ENCODE peak calls at places on chromosomes 5 and 9, in four cellular contexts. One of them, this sample, is unnamed.

GRCh38 chr9:124673063-124673462 is 98.0 kb downstream of the NR6A1 start:
- DNase-seq in IMR-90: no peak
- DNase-seq in K562: no peak
- DNase-seq in GM23248: no peak
- DNase-seq in this sample: no peak

GRCh38 chr9:33381231-33381791 is 21.1 kb downstream of the AQP7 start:
- DNase-seq in IMR-90: peak
- DNase-seq in GM23248: no peak
- DNase-seq in K562: no peak
- DNase-seq in this sample: peak

GRCh38 chr5:79562351-79563246 is 48.7 kb upstream of the HOMER1 start:
- DNase-seq in K562: no peak
- DNase-seq in IMR-90: peak
- DNase-seq in GM23248: peak
- DNase-seq in this sample: no peak

GRCh38 chr5:141846031-141846430 is 32.2 kb downstream of the PCDH1 start:
- DNase-seq in IMR-90: peak
- DNase-seq in K562: peak
- DNase-seq in GM23248: peak
- DNase-seq in this sample: peak

GRCh38 chr9:129348890-129349570 is 171.0 kb upstream of the IER5L start:
- DNase-seq in IMR-90: no peak
- DNase-seq in GM23248: no peak
- DNase-seq in K562: no peak
- DNase-seq in this sample: no peak

GRCh38 chr9:7150153-7150890 is 392.5 kb downstream of the KDM4C start:
- DNase-seq in IMR-90: no peak
- DNase-seq in K562: no peak
- DNase-seq in GM23248: no peak
- DNase-seq in this sample: no peak

GRCh38 chr5:94621763-94622162 is 3.3 kb downstream of the SLF1 start:
- DNase-seq in IMR-90: no peak
- DNase-seq in GM23248: no peak
- DNase-seq in K562: no peak
- DNase-seq in this sample: no peak

GRCh38 chr9:136840877-136841645 is 1.2 kb upstream of the AJM1 start:
- DNase-seq in K562: peak
- DNase-seq in IMR-90: peak
- DNase-seq in GM23248: peak
- DNase-seq in this sample: peak

GRCh38 chr5:5798041-5798827 is 375.8 kb downstream of the ICE1 start:
- DNase-seq in GM23248: no peak
- DNase-seq in IMR-90: no peak
- DNase-seq in K562: no peak
- DNase-seq in this sample: no peak

GRCh38 chr5:108367679-108368334 is 14.1 kb downstream of the FBXL17 start:
- DNase-seq in IMR-90: no peak
- DNase-seq in GM23248: no peak
- DNase-seq in K562: no peak
- DNase-seq in this sample: peak

GRCh38 chr9:126609711-126610388 is 3.9 kb upstream of the LMX1B start:
- DNase-seq in IMR-90: no peak
- DNase-seq in K562: no peak
- DNase-seq in GM23248: no peak
- DNase-seq in this sample: no peak

GRCh38 chr9:126611592-126612328 is 2.0 kb upstream of the LMX1B start:
- DNase-seq in IMR-90: peak
- DNase-seq in GM23248: peak
- DNase-seq in K562: peak
- DNase-seq in this sample: peak

GRCh38 chr9:126612813-126613641 is 701 bp upstream of the LMX1B start:
- DNase-seq in GM23248: peak
- DNase-seq in IMR-90: no peak
- DNase-seq in K562: no peak
- DNase-seq in this sample: peak

GRCh38 chr9:126612329-126612812 is 1.4 kb upstream of the LMX1B start:
- DNase-seq in GM23248: no peak
- DNase-seq in K562: no peak
- DNase-seq in IMR-90: no peak
- DNase-seq in this sample: peak

DNA sequence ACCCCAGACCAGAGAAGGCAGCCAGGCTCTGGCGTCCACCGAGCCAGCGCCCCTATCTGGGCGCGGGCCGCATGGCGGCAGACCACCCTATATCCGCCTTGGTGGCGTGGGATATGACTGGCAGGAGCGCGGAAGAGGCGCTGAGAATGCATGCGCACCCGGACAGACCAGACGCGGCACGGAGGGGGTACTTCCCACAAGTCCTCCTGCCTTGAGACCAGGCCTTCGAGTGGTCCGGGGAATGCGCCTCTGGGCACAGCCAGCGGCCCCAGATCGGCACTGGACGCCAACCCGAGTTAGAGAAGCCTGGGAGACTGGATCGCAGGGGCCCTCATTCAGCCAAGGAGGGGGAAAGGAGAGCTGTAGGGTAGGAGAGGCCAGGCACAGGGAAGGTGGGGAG is 2.5 kb upstream of the LMX1B start:
- DNase-seq in IMR-90: no peak
- DNase-seq in K562: no peak
- DNase-seq in GM23248: no peak
- DNase-seq in this sample: no peak
- H3K9ac ChIP-seq in IMR-90: no peak
- H3K9ac ChIP-seq in K562: no peak
- H3K9ac ChIP-seq in GM23248: no peak
- H3K9ac ChIP-seq in this sample: no peak

GRCh38 chr5:150626853-150627276 is 13.6 kb upstream of the SYNPO start:
- DNase-seq in GM23248: peak
- DNase-seq in IMR-90: no peak
- DNase-seq in K562: no peak
- DNase-seq in this sample: no peak
- H2AFZ ChIP-seq in GM23248: no peak
- H2AFZ ChIP-seq in IMR-90: no peak
- H2AFZ ChIP-seq in K562: no peak
- H2AFZ ChIP-seq in this sample: no peak

DNA sequence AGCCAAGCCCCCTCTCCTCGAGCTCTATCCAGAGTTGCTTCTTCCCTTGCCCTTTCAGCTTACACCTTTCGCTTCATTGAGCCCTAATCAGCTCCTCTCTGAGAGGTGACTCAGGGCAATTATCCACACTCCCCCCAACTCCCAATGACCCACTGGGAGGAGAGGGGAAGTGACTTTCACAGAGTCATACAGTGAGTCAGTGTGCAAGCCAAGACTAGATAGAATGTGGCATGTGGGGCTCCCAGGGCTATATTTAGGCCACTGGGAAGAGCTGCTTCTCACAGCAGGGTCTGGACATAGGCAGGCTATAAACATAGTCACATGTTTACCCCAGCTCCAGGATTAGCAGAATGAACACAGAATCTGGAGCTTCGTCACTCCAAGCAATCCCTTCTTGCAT is 57.4 kb downstream of the NRG2 start:
- DNase-seq in K562: peak
- DNase-seq in GM23248: peak
- DNase-seq in IMR-90: peak
- DNase-seq in this sample: peak
- H3K9ac ChIP-seq in K562: peak
- H3K9ac ChIP-seq in GM23248: peak
- H3K9ac ChIP-seq in IMR-90: no peak
- H3K9ac ChIP-seq in this sample: no peak

DNA sequence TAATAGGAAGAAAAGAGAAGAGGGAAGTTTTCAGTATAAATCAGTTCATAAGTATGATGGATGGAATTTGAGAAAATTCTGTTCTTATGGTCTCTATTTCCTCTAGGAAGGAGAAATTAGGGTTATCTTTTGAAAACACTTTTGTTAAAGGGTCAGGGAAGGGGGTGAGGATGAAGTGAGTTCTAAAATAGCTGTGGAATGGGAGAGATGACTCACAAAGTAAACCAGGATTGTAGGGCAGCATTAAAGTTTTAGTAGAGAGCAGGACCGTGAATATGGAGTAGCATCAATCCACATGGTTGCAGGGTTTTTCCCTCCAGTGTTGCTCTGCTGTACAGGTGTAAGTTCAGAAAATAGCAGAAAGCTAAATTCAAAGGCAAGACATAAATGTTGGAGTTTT is 32.4 kb downstream of the MUSK start:
- DNase-seq in IMR-90: peak
- DNase-seq in K562: no peak
- DNase-seq in GM23248: peak
- DNase-seq in this sample: no peak
- H2AFZ ChIP-seq in IMR-90: no peak
- H2AFZ ChIP-seq in K562: no peak
- H2AFZ ChIP-seq in GM23248: no peak
- H2AFZ ChIP-seq in this sample: no peak

This sample was measured in neural progenitor cell.